ENCODE peak calls at places on chromosomes 7 and 10, in six cellular contexts. One of them, this sample, is unnamed.
A peak's percentile ranks its signal among the peaks of the same experiment; 100 is the strongest.

GRCh38 chr10:100963826-100964225 is 5.5 kb upstream of the SEMA4G start:
- DNase-seq in tibial nerve: no peak
- DNase-seq in heart left ventricle: no peak
- DNase-seq in activated T-cell treated with anti-CD3 and anti-CD28 coated beads, Interleukin-2, amount 50 U/mL, for 72 hours: no peak
- DNase-seq in GM03348: no peak
- DNase-seq in DMS153: no peak
- DNase-seq in this sample: no peak

GRCh38 chr7:45150199-45150598 is 7.4 kb upstream of the RAMP3 start:
- DNase-seq in tibial nerve: no peak
- DNase-seq in heart left ventricle: no peak
- DNase-seq in activated T-cell treated with anti-CD3 and anti-CD28 coated beads, Interleukin-2, amount 50 U/mL, for 72 hours: no peak
- DNase-seq in GM03348: no peak
- DNase-seq in DMS153: no peak
- DNase-seq in this sample: no peak

GRCh38 chr10:48494611-48495010 is 110.3 kb downstream of the ARHGAP22 start:
- DNase-seq in tibial nerve: no peak
- DNase-seq in heart left ventricle: no peak
- DNase-seq in activated T-cell treated with anti-CD3 and anti-CD28 coated beads, Interleukin-2, amount 50 U/mL, for 72 hours: no peak
- DNase-seq in GM03348: no peak
- DNase-seq in DMS153: no peak
- DNase-seq in this sample: no peak

GRCh38 chr10:80259405-80259871 is 30.0 kb downstream of the MAT1A start:
- DNase-seq in tibial nerve: no peak
- DNase-seq in heart left ventricle: no peak
- DNase-seq in activated T-cell treated with anti-CD3 and anti-CD28 coated beads, Interleukin-2, amount 50 U/mL, for 72 hours: no peak
- DNase-seq in GM03348: no peak
- DNase-seq in DMS153: no peak
- DNase-seq in this sample: no peak

GRCh38 chr10:103990170-103990930 is 23.4 kb downstream of the SLK start:
- DNase-seq in tibial nerve: no peak
- DNase-seq in heart left ventricle: no peak
- DNase-seq in activated T-cell treated with anti-CD3 and anti-CD28 coated beads, Interleukin-2, amount 50 U/mL, for 72 hours: no peak
- DNase-seq in GM03348: no peak
- DNase-seq in DMS153: no peak
- DNase-seq in this sample: no peak

GRCh38 chr7:37215524-37215923 is 233.1 kb downstream of the ELMO1 start:
- DNase-seq in tibial nerve: no peak
- DNase-seq in heart left ventricle: no peak
- DNase-seq in activated T-cell treated with anti-CD3 and anti-CD28 coated beads, Interleukin-2, amount 50 U/mL, for 72 hours: no peak
- DNase-seq in GM03348: no peak
- DNase-seq in DMS153: no peak
- DNase-seq in this sample: no peak

GRCh38 chr7:6315786-6316185 is 43.4 kb upstream of the CYTH3 start:
- DNase-seq in tibial nerve: no peak
- DNase-seq in heart left ventricle: no peak
- DNase-seq in activated T-cell treated with anti-CD3 and anti-CD28 coated beads, Interleukin-2, amount 50 U/mL, for 72 hours: no peak
- DNase-seq in GM03348: no peak
- DNase-seq in DMS153: no peak
- DNase-seq in this sample: no peak

GRCh38 chr10:49756641-49757040 is 5.5 kb downstream of the OGDHL start:
- DNase-seq in tibial nerve: no peak
- DNase-seq in heart left ventricle: no peak
- DNase-seq in activated T-cell treated with anti-CD3 and anti-CD28 coated beads, Interleukin-2, amount 50 U/mL, for 72 hours: no peak
- DNase-seq in GM03348: no peak
- DNase-seq in DMS153: no peak
- DNase-seq in this sample: no peak

GRCh38 chr10:129031233-129032150 is 435.5 kb upstream of the MGMT start:
- DNase-seq in tibial nerve: peak; percentile 37
- DNase-seq in heart left ventricle: peak; percentile 56
- DNase-seq in activated T-cell treated with anti-CD3 and anti-CD28 coated beads, Interleukin-2, amount 50 U/mL, for 72 hours: peak; percentile 49
- DNase-seq in GM03348: peak; percentile 81
- DNase-seq in DMS153: peak; percentile 35
- DNase-seq in this sample: peak; percentile 83

GRCh38 chr10:113060221-113061053 is 110.4 kb downstream of the TCF7L2 start:
- DNase-seq in tibial nerve: peak; percentile 43
- DNase-seq in heart left ventricle: peak; percentile 53
- DNase-seq in activated T-cell treated with anti-CD3 and anti-CD28 coated beads, Interleukin-2, amount 50 U/mL, for 72 hours: no peak
- DNase-seq in GM03348: no peak
- DNase-seq in DMS153: no peak
- DNase-seq in this sample: peak; percentile 32

GRCh38 chr10:29297678-29298077 is 8.8 kb downstream of the LYZL1 start:
- DNase-seq in tibial nerve: no peak
- DNase-seq in heart left ventricle: no peak
- DNase-seq in activated T-cell treated with anti-CD3 and anti-CD28 coated beads, Interleukin-2, amount 50 U/mL, for 72 hours: no peak
- DNase-seq in GM03348: no peak
- DNase-seq in DMS153: no peak
- DNase-seq in this sample: no peak

GRCh38 chr10:79562135-79562756 is 2.0 kb upstream of the SFTPA2 start:
- DNase-seq in tibial nerve: no peak
- DNase-seq in heart left ventricle: peak; percentile 63
- DNase-seq in activated T-cell treated with anti-CD3 and anti-CD28 coated beads, Interleukin-2, amount 50 U/mL, for 72 hours: peak; percentile 72
- DNase-seq in GM03348: peak; percentile 83
- DNase-seq in DMS153: peak; percentile 9
- DNase-seq in this sample: peak; percentile 47

GRCh38 chr7:22154130-22154529 is 202.8 kb downstream of the RAPGEF5 start:
- DNase-seq in tibial nerve: no peak
- DNase-seq in heart left ventricle: no peak
- DNase-seq in activated T-cell treated with anti-CD3 and anti-CD28 coated beads, Interleukin-2, amount 50 U/mL, for 72 hours: no peak
- DNase-seq in GM03348: no peak
- DNase-seq in DMS153: no peak
- DNase-seq in this sample: no peak

GRCh38 chr7:71497233-71497946 is 365.4 kb downstream of the GALNT17 start:
- DNase-seq in tibial nerve: peak; percentile 23
- DNase-seq in heart left ventricle: peak; percentile 41
- DNase-seq in activated T-cell treated with anti-CD3 and anti-CD28 coated beads, Interleukin-2, amount 50 U/mL, for 72 hours: no peak
- DNase-seq in GM03348: no peak
- DNase-seq in DMS153: no peak
- DNase-seq in this sample: no peak

GRCh38 chr7:77565917-77566316 is 28.8 kb downstream of the PTPN12 start:
- DNase-seq in tibial nerve: no peak
- DNase-seq in heart left ventricle: no peak
- DNase-seq in activated T-cell treated with anti-CD3 and anti-CD28 coated beads, Interleukin-2, amount 50 U/mL, for 72 hours: no peak
- DNase-seq in GM03348: peak; percentile 60
- DNase-seq in DMS153: no peak
- DNase-seq in this sample: no peak

GRCh38 chr7:158445421-158446175 is 142.0 kb downstream of the PTPRN2 start:
- DNase-seq in tibial nerve: no peak
- DNase-seq in heart left ventricle: no peak
- DNase-seq in activated T-cell treated with anti-CD3 and anti-CD28 coated beads, Interleukin-2, amount 50 U/mL, for 72 hours: no peak
- DNase-seq in GM03348: no peak
- DNase-seq in DMS153: no peak
- DNase-seq in this sample: no peak

GRCh38 chr7:101804087-101804631 is 13.3 kb upstream of the CUX1 start:
- DNase-seq in tibial nerve: no peak
- DNase-seq in heart left ventricle: no peak
- DNase-seq in activated T-cell treated with anti-CD3 and anti-CD28 coated beads, Interleukin-2, amount 50 U/mL, for 72 hours: no peak
- DNase-seq in GM03348: no peak
- DNase-seq in DMS153: no peak
- DNase-seq in this sample: no peak

GRCh38 chr7:90896458-90896857 is 300.3 kb downstream of the CDK14 start:
- DNase-seq in tibial nerve: no peak
- DNase-seq in heart left ventricle: no peak
- DNase-seq in activated T-cell treated with anti-CD3 and anti-CD28 coated beads, Interleukin-2, amount 50 U/mL, for 72 hours: no peak
- DNase-seq in GM03348: no peak
- DNase-seq in DMS153: no peak
- DNase-seq in this sample: no peak

GRCh38 chr7:25314094-25314708 is 85.9 kb upstream of the NPVF start:
- DNase-seq in tibial nerve: no peak
- DNase-seq in heart left ventricle: no peak
- DNase-seq in activated T-cell treated with anti-CD3 and anti-CD28 coated beads, Interleukin-2, amount 50 U/mL, for 72 hours: no peak
- DNase-seq in GM03348: no peak
- DNase-seq in DMS153: peak; percentile 47
- DNase-seq in this sample: peak; percentile 22

GRCh38 chr10:10596256-10596655 is 421.4 kb upstream of the CELF2 start:
- DNase-seq in tibial nerve: no peak
- DNase-seq in heart left ventricle: no peak
- DNase-seq in activated T-cell treated with anti-CD3 and anti-CD28 coated beads, Interleukin-2, amount 50 U/mL, for 72 hours: no peak
- DNase-seq in GM03348: no peak
- DNase-seq in DMS153: no peak
- DNase-seq in this sample: no peak

GRCh38 chr7:82410461-82410860 is 33.1 kb downstream of the CACNA2D1 start:
- DNase-seq in tibial nerve: no peak
- DNase-seq in heart left ventricle: peak; percentile 66
- DNase-seq in activated T-cell treated with anti-CD3 and anti-CD28 coated beads, Interleukin-2, amount 50 U/mL, for 72 hours: no peak
- DNase-seq in GM03348: no peak
- DNase-seq in DMS153: peak; percentile 78
- DNase-seq in this sample: no peak

GRCh38 chr10:24427678-24428409 is 218.9 kb downstream of the KIAA1217 start:
- DNase-seq in tibial nerve: no peak
- DNase-seq in heart left ventricle: no peak
- DNase-seq in activated T-cell treated with anti-CD3 and anti-CD28 coated beads, Interleukin-2, amount 50 U/mL, for 72 hours: no peak
- DNase-seq in GM03348: peak; percentile 44
- DNase-seq in DMS153: no peak
- DNase-seq in this sample: no peak

GRCh38 chr10:68090586-68090985 is 15.5 kb upstream of the HERC4 start:
- DNase-seq in tibial nerve: no peak
- DNase-seq in heart left ventricle: no peak
- DNase-seq in activated T-cell treated with anti-CD3 and anti-CD28 coated beads, Interleukin-2, amount 50 U/mL, for 72 hours: no peak
- DNase-seq in GM03348: no peak
- DNase-seq in DMS153: no peak
- DNase-seq in this sample: no peak

GRCh38 chr7:37065779-37066271 is 341.5 kb upstream of the AOAH start:
- DNase-seq in tibial nerve: no peak
- DNase-seq in heart left ventricle: no peak
- DNase-seq in activated T-cell treated with anti-CD3 and anti-CD28 coated beads, Interleukin-2, amount 50 U/mL, for 72 hours: peak; percentile 60
- DNase-seq in GM03348: no peak
- DNase-seq in DMS153: no peak
- DNase-seq in this sample: no peak

GRCh38 chr7:150629347-150629746 is 2.8 kb downstream of the GIMAP6 start:
- DNase-seq in tibial nerve: no peak
- DNase-seq in heart left ventricle: peak; percentile 85
- DNase-seq in activated T-cell treated with anti-CD3 and anti-CD28 coated beads, Interleukin-2, amount 50 U/mL, for 72 hours: no peak
- DNase-seq in GM03348: no peak
- DNase-seq in DMS153: no peak
- DNase-seq in this sample: no peak

GRCh38 chr7:26440253-26440992 is 148.8 kb downstream of the SNX10 start:
- DNase-seq in tibial nerve: no peak
- DNase-seq in heart left ventricle: no peak
- DNase-seq in activated T-cell treated with anti-CD3 and anti-CD28 coated beads, Interleukin-2, amount 50 U/mL, for 72 hours: no peak
- DNase-seq in GM03348: no peak
- DNase-seq in DMS153: peak; percentile 49
- DNase-seq in this sample: no peak

GRCh38 chr10:79286318-79286951 is 60.8 kb upstream of the PPIF start:
- DNase-seq in tibial nerve: peak; percentile 54
- DNase-seq in heart left ventricle: peak; percentile 65
- DNase-seq in activated T-cell treated with anti-CD3 and anti-CD28 coated beads, Interleukin-2, amount 50 U/mL, for 72 hours: peak; percentile 93
- DNase-seq in GM03348: no peak
- DNase-seq in DMS153: no peak
- DNase-seq in this sample: no peak

GRCh38 chr10:43238462-43238861 is 28.4 kb downstream of the RASGEF1A start:
- DNase-seq in tibial nerve: no peak
- DNase-seq in heart left ventricle: no peak
- DNase-seq in activated T-cell treated with anti-CD3 and anti-CD28 coated beads, Interleukin-2, amount 50 U/mL, for 72 hours: no peak
- DNase-seq in GM03348: no peak
- DNase-seq in DMS153: no peak
- DNase-seq in this sample: no peak

GRCh38 chr10:52322941-52323340 is 8.9 kb downstream of the DKK1 start:
- DNase-seq in tibial nerve: no peak
- DNase-seq in heart left ventricle: no peak
- DNase-seq in activated T-cell treated with anti-CD3 and anti-CD28 coated beads, Interleukin-2, amount 50 U/mL, for 72 hours: no peak
- DNase-seq in GM03348: no peak
- DNase-seq in DMS153: no peak
- DNase-seq in this sample: no peak

GRCh38 chr10:35216303-35216905 is 89.8 kb downstream of the CREM start:
- DNase-seq in tibial nerve: no peak
- DNase-seq in heart left ventricle: peak; percentile 69
- DNase-seq in activated T-cell treated with anti-CD3 and anti-CD28 coated beads, Interleukin-2, amount 50 U/mL, for 72 hours: peak; percentile 51
- DNase-seq in GM03348: no peak
- DNase-seq in DMS153: no peak
- DNase-seq in this sample: no peak

GRCh38 chr10:110447886-110448285 is 49.8 kb upstream of the DUSP5 start:
- DNase-seq in tibial nerve: no peak
- DNase-seq in heart left ventricle: no peak
- DNase-seq in activated T-cell treated with anti-CD3 and anti-CD28 coated beads, Interleukin-2, amount 50 U/mL, for 72 hours: no peak
- DNase-seq in GM03348: no peak
- DNase-seq in DMS153: no peak
- DNase-seq in this sample: no peak

GRCh38 chr10:66455304-66455703 is 470.5 kb upstream of the LRRTM3 start:
- DNase-seq in tibial nerve: no peak
- DNase-seq in heart left ventricle: no peak
- DNase-seq in activated T-cell treated with anti-CD3 and anti-CD28 coated beads, Interleukin-2, amount 50 U/mL, for 72 hours: no peak
- DNase-seq in GM03348: peak; percentile 2
- DNase-seq in DMS153: no peak
- DNase-seq in this sample: no peak

GRCh38 chr10:80075781-80076180 is 2.7 kb upstream of the TMEM254 start:
- DNase-seq in tibial nerve: no peak
- DNase-seq in heart left ventricle: no peak
- DNase-seq in activated T-cell treated with anti-CD3 and anti-CD28 coated beads, Interleukin-2, amount 50 U/mL, for 72 hours: peak; percentile 35
- DNase-seq in GM03348: peak; percentile 41
- DNase-seq in DMS153: no peak
- DNase-seq in this sample: no peak

GRCh38 chr10:72328829-72329204 is 25.9 kb downstream of the DNAJB12 start:
- DNase-seq in tibial nerve: no peak
- DNase-seq in heart left ventricle: no peak
- DNase-seq in activated T-cell treated with anti-CD3 and anti-CD28 coated beads, Interleukin-2, amount 50 U/mL, for 72 hours: peak; percentile 84
- DNase-seq in GM03348: no peak
- DNase-seq in DMS153: no peak
- DNase-seq in this sample: no peak

GRCh38 chr7:25240340-25240739 is 12.1 kb upstream of the NPVF start:
- DNase-seq in tibial nerve: peak; percentile 22
- DNase-seq in heart left ventricle: no peak
- DNase-seq in activated T-cell treated with anti-CD3 and anti-CD28 coated beads, Interleukin-2, amount 50 U/mL, for 72 hours: no peak
- DNase-seq in GM03348: no peak
- DNase-seq in DMS153: no peak
- DNase-seq in this sample: no peak

GRCh38 chr7:133117432-133117831 is 35.5 kb upstream of the CHCHD3 start:
- DNase-seq in tibial nerve: no peak
- DNase-seq in heart left ventricle: no peak
- DNase-seq in activated T-cell treated with anti-CD3 and anti-CD28 coated beads, Interleukin-2, amount 50 U/mL, for 72 hours: no peak
- DNase-seq in GM03348: no peak
- DNase-seq in DMS153: no peak
- DNase-seq in this sample: no peak

GRCh38 chr10:131926253-131926652 is 25.4 kb downstream of the PPP2R2D start:
- DNase-seq in tibial nerve: no peak
- DNase-seq in heart left ventricle: no peak
- DNase-seq in activated T-cell treated with anti-CD3 and anti-CD28 coated beads, Interleukin-2, amount 50 U/mL, for 72 hours: no peak
- DNase-seq in GM03348: no peak
- DNase-seq in DMS153: no peak
- DNase-seq in this sample: no peak

GRCh38 chr7:91850455-91850854 is 30.0 kb downstream of the MTERF1 start:
- DNase-seq in tibial nerve: no peak
- DNase-seq in heart left ventricle: no peak
- DNase-seq in activated T-cell treated with anti-CD3 and anti-CD28 coated beads, Interleukin-2, amount 50 U/mL, for 72 hours: no peak
- DNase-seq in GM03348: peak; percentile 13
- DNase-seq in DMS153: no peak
- DNase-seq in this sample: no peak

GRCh38 chr7:156703209-156703608 is 62.6 kb downstream of the RNF32 start:
- DNase-seq in tibial nerve: no peak
- DNase-seq in heart left ventricle: no peak
- DNase-seq in activated T-cell treated with anti-CD3 and anti-CD28 coated beads, Interleukin-2, amount 50 U/mL, for 72 hours: no peak
- DNase-seq in GM03348: no peak
- DNase-seq in DMS153: no peak
- DNase-seq in this sample: no peak